ENCODE peak calls at places on chromosomes 6 and 20, in seven cellular contexts. J is H1, R is nephron progenitor cell, B is occipital lobe, T is lower lobe of right lung, N is Panc1, U is GM12865. O is an unnamed sample.

GRCh38 chr20:57650756-57651483 is 30.7 kb upstream of the ZBP1 start:
- DNase-seq in J (no peak), R (no peak), B (no peak), T (peak), N (no peak), U (no peak), O (no peak)

GRCh38 chr6:157821342-157822033 is 1.6 kb upstream of the SNX9 start:
- DNase-seq in J (no peak), R (no peak), B (no peak), T (no peak), N (no peak), U (no peak), O (no peak)

GRCh38 chr6:168037242-168037641 is 39.8 kb downstream of the KIF25 start:
- DNase-seq in J (no peak), R (no peak), B (no peak), T (no peak), N (no peak), U (no peak), O (no peak)

GRCh38 chr20:64113796-64114355 is 6.5 kb upstream of the NPBWR2 start:
- DNase-seq in J (no peak), R (no peak), B (no peak), T (no peak), N (no peak), U (no peak), O (no peak)

GRCh38 chr20:51375561-51375960 is 167.0 kb downstream of the NFATC2 start:
- DNase-seq in J (no peak), R (no peak), B (no peak), T (no peak), N (no peak), U (no peak), O (no peak)

GRCh38 chr6:71420693-71421328 is 132.2 kb downstream of the OGFRL1 start:
- DNase-seq in J (peak), R (peak), B (peak), T (peak), N (peak), U (no peak), O (peak)

GRCh38 chr6:157022022-157022740 is 245.0 kb downstream of the ARID1B start:
- DNase-seq in J (no peak), R (peak), B (peak), T (peak), N (no peak), U (peak), O (peak)

GRCh38 chr20:32605167-32605656 is 20.1 kb upstream of the NOL4L start:
- DNase-seq in J (no peak), R (no peak), B (no peak), T (no peak), N (no peak), U (no peak), O (no peak)

GRCh38 chr6:134094436-134094835 is 42.0 kb upstream of the SLC2A12 start:
- DNase-seq in J (no peak), R (no peak), B (no peak), T (no peak), N (no peak), U (no peak), O (no peak)

GRCh38 chr20:41133709-41134361 is 3.5 kb upstream of the PLCG1 start:
- DNase-seq in J (no peak), R (no peak), B (peak), T (no peak), N (no peak), U (peak), O (no peak)

O was measured in NCI-H510A.